ENCODE peak calls at places on chromosome 4, in nine cellular contexts. T, O, B, C, I, E, N, R and Y are unnamed samples.

GRCh38 chr4:19987746-19988145 is 264.0 kb upstream of the SLIT2 start:
- DNase-seq in T (no peak), O (peak; percentile 41), B (no peak), C (no peak), I (no peak), E (no peak), N (no peak), R (no peak), Y (no peak)

GRCh38 chr4:169485791-169486742 is 126.3 kb downstream of the NEK1 start:
- DNase-seq in T (no peak), O (peak; percentile 15), B (no peak), C (no peak), I (peak; percentile 47), E (peak; percentile 43), N (no peak), R (peak; percentile 76), Y (no peak)

GRCh38 chr4:132123870-132124623 is 1025.0 kb upstream of the PCDH10 start:
- DNase-seq in T (no peak), O (peak; percentile 23), B (no peak), C (no peak), I (peak; percentile 9), E (no peak), N (no peak), R (no peak), Y (no peak)

GRCh38 chr4:16685536-16685935 is 212.9 kb downstream of the LDB2 start:
- DNase-seq in T (no peak), O (no peak), B (no peak), C (no peak), I (no peak), E (no peak), N (no peak), R (no peak), Y (no peak)

GRCh38 chr4:41718907-41719306 is 29.6 kb downstream of the PHOX2B start:
- DNase-seq in T (no peak), O (peak; percentile 50), B (no peak), C (no peak), I (no peak), E (no peak), N (no peak), R (no peak), Y (no peak)

GRCh38 chr4:42401171-42401570 is 3.9 kb downstream of the SHISA3 start:
- DNase-seq in T (no peak), O (no peak), B (no peak), C (no peak), I (peak; percentile 28), E (no peak), N (no peak), R (no peak), Y (no peak)

GRCh38 chr4:184473515-184474260 is 662 bp downstream of the IRF2 start:
- DNase-seq in T (peak; percentile 42), O (no peak), B (no peak), C (peak; percentile 67), I (peak; percentile 50), E (peak; percentile 34), N (peak; percentile 89), R (peak; percentile 58), Y (no peak)

GRCh38 chr4:181849472-181849871 is 393.7 kb upstream of the TENM3 start:
- DNase-seq in T (no peak), O (no peak), B (no peak), C (no peak), I (no peak), E (no peak), N (no peak), R (no peak), Y (no peak)

GRCh38 chr4:178306565-178306964 is 864.3 kb upstream of the AGA start:
- DNase-seq in T (no peak), O (peak; percentile 33), B (no peak), C (no peak), I (no peak), E (no peak), N (no peak), R (peak; percentile 0), Y (no peak)

GRCh38 chr4:47490550-47490949 is 5.5 kb downstream of the ATP10D start:
- DNase-seq in T (no peak), O (no peak), B (no peak), C (no peak), I (no peak), E (no peak), N (no peak), R (peak; percentile 48), Y (no peak)

DNA sequence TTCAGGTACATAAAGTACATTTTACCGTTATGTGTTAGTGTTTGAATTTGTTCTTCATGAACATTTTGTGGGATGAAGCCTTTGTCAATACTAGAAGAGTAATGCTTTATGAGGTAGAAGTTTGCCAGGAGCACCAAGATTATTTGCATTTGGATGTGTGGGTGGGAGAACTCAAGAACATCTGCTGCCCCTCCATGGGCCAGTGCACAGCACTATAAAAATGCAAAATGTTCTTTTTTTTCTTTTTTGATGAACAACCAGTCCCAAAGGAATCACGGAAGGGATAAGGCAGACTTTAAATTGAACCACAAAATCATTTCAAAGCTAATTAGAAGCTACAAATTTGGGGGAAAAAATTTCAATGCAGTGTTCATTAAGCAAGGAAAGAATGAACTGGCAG is 300.3 kb upstream of the NWD2 start:
- DNase-seq in T (no peak), O (no peak), B (no peak), C (no peak), I (no peak), E (peak; percentile 21), N (no peak), R (no peak), Y (no peak)
- H3K27ac ChIP-seq in T (no peak overlapping the region), O (no peak overlapping the region), B (no peak overlapping the region), C (no peak overlapping the region), I (no peak overlapping the region), E (peak overlapping the region; percentile 57), N (no peak overlapping the region), R (no peak overlapping the region), Y (no peak overlapping the region)

GRCh38 chr4:76622126-76622525 is 187.1 kb downstream of the SHROOM3 start:
- DNase-seq in T (no peak), O (peak; percentile 74), B (no peak), C (no peak), I (peak; percentile 55), E (no peak), N (no peak), R (no peak), Y (no peak)

GRCh38 chr4:76622717-76623116 is 187.7 kb downstream of the SHROOM3 start:
- DNase-seq in T (no peak), O (no peak), B (no peak), C (no peak), I (no peak), E (no peak), N (no peak), R (no peak), Y (no peak)

GRCh38 chr4:76624271-76624681 is 189.2 kb downstream of the SHROOM3 start:
- DNase-seq in T (no peak), O (peak; percentile 50), B (peak; percentile 66), C (no peak), I (peak; percentile 91), E (peak; percentile 11), N (no peak), R (no peak), Y (no peak)

GRCh38 chr4:76625316-76625715 is 190.3 kb downstream of the SHROOM3 start:
- DNase-seq in T (no peak), O (no peak), B (no peak), C (no peak), I (no peak), E (no peak), N (no peak), R (no peak), Y (no peak)

DNA sequence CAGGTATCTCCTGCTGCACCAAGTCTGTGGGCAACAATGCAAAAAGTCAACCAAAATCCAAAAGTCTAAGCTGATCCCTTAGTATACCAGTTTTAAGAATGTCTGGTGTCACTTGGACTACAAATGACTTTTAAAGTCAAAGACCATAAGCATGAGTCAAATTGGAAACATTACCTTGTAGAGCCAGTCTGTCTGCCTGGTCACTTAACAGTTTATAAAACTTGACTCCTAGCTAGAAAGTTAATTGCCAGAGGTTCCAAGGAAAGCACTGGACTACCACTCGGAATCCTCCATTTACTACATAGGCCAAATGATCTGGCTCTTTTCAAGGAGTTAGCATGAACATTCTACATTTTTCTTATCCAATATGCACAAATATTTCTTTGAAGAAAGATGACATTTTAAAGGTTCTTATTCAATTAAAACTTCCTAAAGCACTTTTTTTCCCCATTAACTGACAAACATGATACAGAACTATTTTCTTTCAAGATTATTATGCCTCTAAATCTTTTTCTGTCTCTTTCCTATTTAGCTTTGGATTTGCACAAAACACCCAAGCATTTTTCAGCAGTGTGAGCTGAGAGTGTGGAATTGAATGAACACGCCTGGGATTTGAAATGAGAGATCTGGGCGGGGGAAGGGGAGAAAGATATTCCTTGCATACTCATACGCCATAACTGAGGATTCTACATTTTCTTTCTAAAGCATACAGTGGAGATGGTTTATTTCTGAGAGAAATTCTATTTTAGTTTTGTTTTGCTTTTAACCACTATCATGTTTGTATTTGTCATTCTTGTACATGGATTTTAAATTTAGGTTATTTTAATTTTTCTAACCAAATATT is 188.4 kb downstream of the SHROOM3 start:
- DNase-seq in T (no peak), O (no peak), B (no peak), C (no peak), I (peak; percentile 9), E (no peak), N (no peak), R (no peak), Y (no peak)
- H3K27ac ChIP-seq in T (peak overlapping the region; percentile 73), O (no peak overlapping the region), B (peak overlapping the region; percentile 81), C (peak overlapping the region; percentile 83), I (peak overlapping the region; percentile 84), E (no peak overlapping the region), N (peak overlapping the region; percentile 58), R (no peak overlapping the region), Y (peak overlapping the region; percentile 73)

GRCh38 chr4:121789960-121790829 is 10.9 kb upstream of the EXOSC9 start:
- DNase-seq in T (no peak), O (peak; percentile 39), B (no peak), C (no peak), I (no peak), E (no peak), N (no peak), R (peak; percentile 76), Y (no peak)

GRCh38 chr4:121791481-121791880 is 9.6 kb upstream of the EXOSC9 start:
- DNase-seq in T (no peak), O (no peak), B (no peak), C (no peak), I (no peak), E (no peak), N (no peak), R (no peak), Y (no peak)

GRCh38 chr4:121790976-121791375 is 10.1 kb upstream of the EXOSC9 start:
- DNase-seq in T (no peak), O (no peak), B (no peak), C (no peak), I (no peak), E (no peak), N (no peak), R (no peak), Y (no peak)

GRCh38 chr4:121788896-121789295 is 12.2 kb upstream of the EXOSC9 start:
- DNase-seq in T (no peak), O (no peak), B (no peak), C (no peak), I (no peak), E (no peak), N (no peak), R (no peak), Y (no peak)

GRCh38 chr4:121789470-121789869 is 11.7 kb upstream of the EXOSC9 start:
- DNase-seq in T (no peak), O (no peak), B (no peak), C (no peak), I (no peak), E (no peak), N (no peak), R (no peak), Y (no peak)
- H3K27ac ChIP-seq in T (no peak overlapping the region), O (no peak overlapping the region), B (no peak overlapping the region), C (no peak overlapping the region), I (no peak overlapping the region), E (no peak overlapping the region), N (no peak overlapping the region), R (peak overlapping the region; percentile 28), Y (peak overlapping the region; percentile 74)

GRCh38 chr4:37967749-37968148 is 7.6 kb downstream of the PTTG2 start:
- DNase-seq in T (no peak), O (no peak), B (no peak), C (no peak), I (no peak), E (no peak), N (no peak), R (no peak), Y (no peak)
- H3K27ac ChIP-seq in T (peak overlapping the region; percentile 61), O (no peak overlapping the region), B (peak overlapping the region; percentile 70), C (no peak overlapping the region), I (no peak overlapping the region), E (no peak overlapping the region), N (no peak overlapping the region), R (no peak overlapping the region), Y (no peak overlapping the region)